ENCODE peak calls at places on chromosomes 4 and X, in nine cellular contexts. One of them, this sample, is unnamed.
A peak's percentile ranks its signal among the peaks of the same experiment; 100 is the strongest.

GRCh38 chrX:40806511-40807220 is 71.3 kb upstream of the MED14 start:
- DNase-seq in T-cell: no peak
- DNase-seq in stimulated activated CD4-positive, alpha-beta T cell treated with anti-CD3 and anti-CD28 coated beads, TNF-alpha, amount 100 ng/mL, for 4 hours: no peak
- DNase-seq in stromal cell of bone marrow: no peak
- DNase-seq in heart left ventricle: no peak
- DNase-seq in CD8-positive, alpha-beta memory T cell: no peak
- DNase-seq in ELR: peak; percentile 49
- DNase-seq in SW 1271: no peak
- DNase-seq in ACHN: no peak
- DNase-seq in this sample: no peak

GRCh38 chr4:81746071-81746470 is 274.4 kb upstream of the RASGEF1B start:
- DNase-seq in T-cell: no peak
- DNase-seq in stimulated activated CD4-positive, alpha-beta T cell treated with anti-CD3 and anti-CD28 coated beads, TNF-alpha, amount 100 ng/mL, for 4 hours: no peak
- DNase-seq in stromal cell of bone marrow: no peak
- DNase-seq in heart left ventricle: no peak
- DNase-seq in CD8-positive, alpha-beta memory T cell: no peak
- DNase-seq in ELR: no peak
- DNase-seq in SW 1271: no peak
- DNase-seq in ACHN: no peak
- DNase-seq in this sample: no peak

GRCh38 chr4:106909776-106910175 is 126.3 kb downstream of the DKK2 start:
- DNase-seq in T-cell: no peak
- DNase-seq in stimulated activated CD4-positive, alpha-beta T cell treated with anti-CD3 and anti-CD28 coated beads, TNF-alpha, amount 100 ng/mL, for 4 hours: no peak
- DNase-seq in stromal cell of bone marrow: no peak
- DNase-seq in heart left ventricle: no peak
- DNase-seq in CD8-positive, alpha-beta memory T cell: no peak
- DNase-seq in ELR: no peak
- DNase-seq in SW 1271: no peak
- DNase-seq in ACHN: no peak
- DNase-seq in this sample: no peak

GRCh38 chr4:139241784-139242151 is 38.3 kb downstream of the MGARP start:
- DNase-seq in T-cell: no peak
- DNase-seq in stimulated activated CD4-positive, alpha-beta T cell treated with anti-CD3 and anti-CD28 coated beads, TNF-alpha, amount 100 ng/mL, for 4 hours: no peak
- DNase-seq in stromal cell of bone marrow: no peak
- DNase-seq in heart left ventricle: no peak
- DNase-seq in CD8-positive, alpha-beta memory T cell: no peak
- DNase-seq in ELR: no peak
- DNase-seq in SW 1271: no peak
- DNase-seq in ACHN: no peak
- DNase-seq in this sample: no peak

GRCh38 chr4:25128671-25129070 is 31.6 kb downstream of the SEPSECS start:
- DNase-seq in T-cell: no peak
- DNase-seq in stimulated activated CD4-positive, alpha-beta T cell treated with anti-CD3 and anti-CD28 coated beads, TNF-alpha, amount 100 ng/mL, for 4 hours: no peak
- DNase-seq in stromal cell of bone marrow: no peak
- DNase-seq in heart left ventricle: no peak
- DNase-seq in CD8-positive, alpha-beta memory T cell: no peak
- DNase-seq in ELR: peak; percentile 4
- DNase-seq in SW 1271: no peak
- DNase-seq in ACHN: peak; percentile 10
- DNase-seq in this sample: no peak

GRCh38 chr4:74297556-74297955 is 10.7 kb upstream of the EPGN start:
- DNase-seq in T-cell: no peak
- DNase-seq in stimulated activated CD4-positive, alpha-beta T cell treated with anti-CD3 and anti-CD28 coated beads, TNF-alpha, amount 100 ng/mL, for 4 hours: no peak
- DNase-seq in stromal cell of bone marrow: no peak
- DNase-seq in heart left ventricle: no peak
- DNase-seq in CD8-positive, alpha-beta memory T cell: no peak
- DNase-seq in ELR: no peak
- DNase-seq in SW 1271: no peak
- DNase-seq in ACHN: no peak
- DNase-seq in this sample: no peak

GRCh38 chr4:184960505-184960971 is 57.8 kb upstream of the HELT start:
- DNase-seq in T-cell: no peak
- DNase-seq in stimulated activated CD4-positive, alpha-beta T cell treated with anti-CD3 and anti-CD28 coated beads, TNF-alpha, amount 100 ng/mL, for 4 hours: no peak
- DNase-seq in stromal cell of bone marrow: no peak
- DNase-seq in heart left ventricle: no peak
- DNase-seq in CD8-positive, alpha-beta memory T cell: no peak
- DNase-seq in ELR: no peak
- DNase-seq in SW 1271: no peak
- DNase-seq in ACHN: no peak
- DNase-seq in this sample: no peak

GRCh38 chr4:11585506-11585905 is 156.8 kb upstream of the HS3ST1 start:
- DNase-seq in T-cell: no peak
- DNase-seq in stimulated activated CD4-positive, alpha-beta T cell treated with anti-CD3 and anti-CD28 coated beads, TNF-alpha, amount 100 ng/mL, for 4 hours: no peak
- DNase-seq in stromal cell of bone marrow: no peak
- DNase-seq in heart left ventricle: no peak
- DNase-seq in CD8-positive, alpha-beta memory T cell: no peak
- DNase-seq in ELR: no peak
- DNase-seq in SW 1271: no peak
- DNase-seq in ACHN: peak; percentile 55
- DNase-seq in this sample: no peak

GRCh38 chr4:56342746-56343145 is 44.5 kb downstream of the AASDH start:
- DNase-seq in T-cell: no peak
- DNase-seq in stimulated activated CD4-positive, alpha-beta T cell treated with anti-CD3 and anti-CD28 coated beads, TNF-alpha, amount 100 ng/mL, for 4 hours: no peak
- DNase-seq in stromal cell of bone marrow: peak; percentile 18
- DNase-seq in heart left ventricle: no peak
- DNase-seq in CD8-positive, alpha-beta memory T cell: no peak
- DNase-seq in ELR: no peak
- DNase-seq in SW 1271: no peak
- DNase-seq in ACHN: peak; percentile 2
- DNase-seq in this sample: no peak

GRCh38 chrX:54085666-54086065 is 41.4 kb upstream of the PHF8 start:
- DNase-seq in T-cell: no peak
- DNase-seq in stimulated activated CD4-positive, alpha-beta T cell treated with anti-CD3 and anti-CD28 coated beads, TNF-alpha, amount 100 ng/mL, for 4 hours: no peak
- DNase-seq in stromal cell of bone marrow: no peak
- DNase-seq in heart left ventricle: no peak
- DNase-seq in CD8-positive, alpha-beta memory T cell: no peak
- DNase-seq in ELR: peak; percentile 20
- DNase-seq in SW 1271: no peak
- DNase-seq in ACHN: no peak
- DNase-seq in this sample: no peak

GRCh38 chr4:182385897-182386296 is 142.7 kb downstream of the TENM3 start:
- DNase-seq in T-cell: no peak
- DNase-seq in stimulated activated CD4-positive, alpha-beta T cell treated with anti-CD3 and anti-CD28 coated beads, TNF-alpha, amount 100 ng/mL, for 4 hours: no peak
- DNase-seq in stromal cell of bone marrow: no peak
- DNase-seq in heart left ventricle: no peak
- DNase-seq in CD8-positive, alpha-beta memory T cell: no peak
- DNase-seq in ELR: no peak
- DNase-seq in SW 1271: no peak
- DNase-seq in ACHN: no peak
- DNase-seq in this sample: no peak

GRCh38 chr4:134727696-134728095 is 526.1 kb upstream of the PABPC4L start:
- DNase-seq in T-cell: no peak
- DNase-seq in stimulated activated CD4-positive, alpha-beta T cell treated with anti-CD3 and anti-CD28 coated beads, TNF-alpha, amount 100 ng/mL, for 4 hours: no peak
- DNase-seq in stromal cell of bone marrow: no peak
- DNase-seq in heart left ventricle: no peak
- DNase-seq in CD8-positive, alpha-beta memory T cell: no peak
- DNase-seq in ELR: no peak
- DNase-seq in SW 1271: no peak
- DNase-seq in ACHN: no peak
- DNase-seq in this sample: no peak

GRCh38 chr4:186298034-186298647 is 32.2 kb downstream of the F11 start:
- DNase-seq in T-cell: no peak
- DNase-seq in stimulated activated CD4-positive, alpha-beta T cell treated with anti-CD3 and anti-CD28 coated beads, TNF-alpha, amount 100 ng/mL, for 4 hours: no peak
- DNase-seq in stromal cell of bone marrow: no peak
- DNase-seq in heart left ventricle: no peak
- DNase-seq in CD8-positive, alpha-beta memory T cell: no peak
- DNase-seq in ELR: no peak
- DNase-seq in SW 1271: no peak
- DNase-seq in ACHN: no peak
- DNase-seq in this sample: no peak

GRCh38 chr4:147076728-147077127 is 131.1 kb upstream of the TTC29 start:
- DNase-seq in T-cell: no peak
- DNase-seq in stimulated activated CD4-positive, alpha-beta T cell treated with anti-CD3 and anti-CD28 coated beads, TNF-alpha, amount 100 ng/mL, for 4 hours: no peak
- DNase-seq in stromal cell of bone marrow: no peak
- DNase-seq in heart left ventricle: no peak
- DNase-seq in CD8-positive, alpha-beta memory T cell: no peak
- DNase-seq in ELR: no peak
- DNase-seq in SW 1271: no peak
- DNase-seq in ACHN: no peak
- DNase-seq in this sample: no peak

GRCh38 chr4:81040175-81040659 is 9.7 kb downstream of the BMP3 start:
- DNase-seq in T-cell: no peak
- DNase-seq in stimulated activated CD4-positive, alpha-beta T cell treated with anti-CD3 and anti-CD28 coated beads, TNF-alpha, amount 100 ng/mL, for 4 hours: no peak
- DNase-seq in stromal cell of bone marrow: peak; percentile 25
- DNase-seq in heart left ventricle: no peak
- DNase-seq in CD8-positive, alpha-beta memory T cell: no peak
- DNase-seq in ELR: peak; percentile 41
- DNase-seq in SW 1271: peak; percentile 27
- DNase-seq in ACHN: peak; percentile 34
- DNase-seq in this sample: peak; percentile 6

GRCh38 chr4:73499996-73500765 is 18.6 kb downstream of the AFM start:
- DNase-seq in T-cell: no peak
- DNase-seq in stimulated activated CD4-positive, alpha-beta T cell treated with anti-CD3 and anti-CD28 coated beads, TNF-alpha, amount 100 ng/mL, for 4 hours: no peak
- DNase-seq in stromal cell of bone marrow: no peak
- DNase-seq in heart left ventricle: no peak
- DNase-seq in CD8-positive, alpha-beta memory T cell: no peak
- DNase-seq in ELR: peak; percentile 23
- DNase-seq in SW 1271: no peak
- DNase-seq in ACHN: peak; percentile 8
- DNase-seq in this sample: no peak

GRCh38 chr4:8871417-8872401 is at the start of gene HMX1:
- DNase-seq in T-cell: no peak
- DNase-seq in stimulated activated CD4-positive, alpha-beta T cell treated with anti-CD3 and anti-CD28 coated beads, TNF-alpha, amount 100 ng/mL, for 4 hours: no peak
- DNase-seq in stromal cell of bone marrow: no peak
- DNase-seq in heart left ventricle: no peak
- DNase-seq in CD8-positive, alpha-beta memory T cell: no peak
- DNase-seq in ELR: no peak
- DNase-seq in SW 1271: peak; percentile 55
- DNase-seq in ACHN: no peak
- DNase-seq in this sample: no peak

GRCh38 chrX:139560221-139560620 is 29.7 kb downstream of the F9 start:
- DNase-seq in T-cell: no peak
- DNase-seq in stimulated activated CD4-positive, alpha-beta T cell treated with anti-CD3 and anti-CD28 coated beads, TNF-alpha, amount 100 ng/mL, for 4 hours: no peak
- DNase-seq in stromal cell of bone marrow: peak; percentile 7
- DNase-seq in heart left ventricle: no peak
- DNase-seq in CD8-positive, alpha-beta memory T cell: no peak
- DNase-seq in ELR: no peak
- DNase-seq in SW 1271: no peak
- DNase-seq in ACHN: no peak
- DNase-seq in this sample: no peak

GRCh38 chr4:27360651-27361347 is 500.2 kb downstream of the STIM2 start:
- DNase-seq in T-cell: no peak
- DNase-seq in stimulated activated CD4-positive, alpha-beta T cell treated with anti-CD3 and anti-CD28 coated beads, TNF-alpha, amount 100 ng/mL, for 4 hours: no peak
- DNase-seq in stromal cell of bone marrow: peak; percentile 43
- DNase-seq in heart left ventricle: no peak
- DNase-seq in CD8-positive, alpha-beta memory T cell: no peak
- DNase-seq in ELR: peak; percentile 88
- DNase-seq in SW 1271: no peak
- DNase-seq in ACHN: no peak
- DNase-seq in this sample: no peak

GRCh38 chr4:62243895-62244294 is 1043.8 kb downstream of the ADGRL3 start:
- DNase-seq in T-cell: no peak
- DNase-seq in stimulated activated CD4-positive, alpha-beta T cell treated with anti-CD3 and anti-CD28 coated beads, TNF-alpha, amount 100 ng/mL, for 4 hours: no peak
- DNase-seq in stromal cell of bone marrow: no peak
- DNase-seq in heart left ventricle: no peak
- DNase-seq in CD8-positive, alpha-beta memory T cell: no peak
- DNase-seq in ELR: no peak
- DNase-seq in SW 1271: no peak
- DNase-seq in ACHN: no peak
- DNase-seq in this sample: no peak

GRCh38 chrX:71128166-71128833 is 9.9 kb downstream of the MED12 start:
- DNase-seq in T-cell: no peak
- DNase-seq in stimulated activated CD4-positive, alpha-beta T cell treated with anti-CD3 and anti-CD28 coated beads, TNF-alpha, amount 100 ng/mL, for 4 hours: no peak
- DNase-seq in stromal cell of bone marrow: no peak
- DNase-seq in heart left ventricle: no peak
- DNase-seq in CD8-positive, alpha-beta memory T cell: no peak
- DNase-seq in ELR: peak; percentile 47
- DNase-seq in SW 1271: no peak
- DNase-seq in ACHN: no peak
- DNase-seq in this sample: no peak

GRCh38 chr4:68476191-68476590 is 28.9 kb downstream of the TMPRSS11E start:
- DNase-seq in T-cell: no peak
- DNase-seq in stimulated activated CD4-positive, alpha-beta T cell treated with anti-CD3 and anti-CD28 coated beads, TNF-alpha, amount 100 ng/mL, for 4 hours: no peak
- DNase-seq in stromal cell of bone marrow: peak; percentile 44
- DNase-seq in heart left ventricle: no peak
- DNase-seq in CD8-positive, alpha-beta memory T cell: no peak
- DNase-seq in ELR: no peak
- DNase-seq in SW 1271: no peak
- DNase-seq in ACHN: no peak
- DNase-seq in this sample: no peak

GRCh38 chr4:8144359-8144758 is 14.3 kb downstream of the ABLIM2 start:
- DNase-seq in T-cell: no peak
- DNase-seq in stimulated activated CD4-positive, alpha-beta T cell treated with anti-CD3 and anti-CD28 coated beads, TNF-alpha, amount 100 ng/mL, for 4 hours: no peak
- DNase-seq in stromal cell of bone marrow: no peak
- DNase-seq in heart left ventricle: no peak
- DNase-seq in CD8-positive, alpha-beta memory T cell: no peak
- DNase-seq in ELR: no peak
- DNase-seq in SW 1271: no peak
- DNase-seq in ACHN: no peak
- DNase-seq in this sample: no peak

GRCh38 chr4:138405934-138406567 is 163.9 kb upstream of the SLC7A11 start:
- DNase-seq in T-cell: no peak
- DNase-seq in stimulated activated CD4-positive, alpha-beta T cell treated with anti-CD3 and anti-CD28 coated beads, TNF-alpha, amount 100 ng/mL, for 4 hours: no peak
- DNase-seq in stromal cell of bone marrow: peak; percentile 40
- DNase-seq in heart left ventricle: no peak
- DNase-seq in CD8-positive, alpha-beta memory T cell: no peak
- DNase-seq in ELR: peak; percentile 69
- DNase-seq in SW 1271: no peak
- DNase-seq in ACHN: no peak
- DNase-seq in this sample: no peak

GRCh38 chr4:38894340-38894982 is 26.9 kb downstream of the FAM114A1 start:
- DNase-seq in T-cell: no peak
- DNase-seq in stimulated activated CD4-positive, alpha-beta T cell treated with anti-CD3 and anti-CD28 coated beads, TNF-alpha, amount 100 ng/mL, for 4 hours: no peak
- DNase-seq in stromal cell of bone marrow: no peak
- DNase-seq in heart left ventricle: no peak
- DNase-seq in CD8-positive, alpha-beta memory T cell: no peak
- DNase-seq in ELR: no peak
- DNase-seq in SW 1271: no peak
- DNase-seq in ACHN: no peak
- DNase-seq in this sample: no peak

GRCh38 chrX:9148626-9149385 is 114.9 kb upstream of the FAM9B start:
- DNase-seq in T-cell: no peak
- DNase-seq in stimulated activated CD4-positive, alpha-beta T cell treated with anti-CD3 and anti-CD28 coated beads, TNF-alpha, amount 100 ng/mL, for 4 hours: no peak
- DNase-seq in stromal cell of bone marrow: peak; percentile 62
- DNase-seq in heart left ventricle: no peak
- DNase-seq in CD8-positive, alpha-beta memory T cell: no peak
- DNase-seq in ELR: peak; percentile 76
- DNase-seq in SW 1271: no peak
- DNase-seq in ACHN: peak; percentile 74
- DNase-seq in this sample: no peak

GRCh38 chrX:27679281-27679680 is 89.1 kb downstream of the DCAF8L2 start:
- DNase-seq in T-cell: no peak
- DNase-seq in stimulated activated CD4-positive, alpha-beta T cell treated with anti-CD3 and anti-CD28 coated beads, TNF-alpha, amount 100 ng/mL, for 4 hours: no peak
- DNase-seq in stromal cell of bone marrow: peak; percentile 16
- DNase-seq in heart left ventricle: no peak
- DNase-seq in CD8-positive, alpha-beta memory T cell: no peak
- DNase-seq in ELR: no peak
- DNase-seq in SW 1271: no peak
- DNase-seq in ACHN: no peak
- DNase-seq in this sample: no peak

GRCh38 chr4:2545321-2546013 is 9.0 kb downstream of the FAM193A start:
- DNase-seq in T-cell: no peak
- DNase-seq in stimulated activated CD4-positive, alpha-beta T cell treated with anti-CD3 and anti-CD28 coated beads, TNF-alpha, amount 100 ng/mL, for 4 hours: no peak
- DNase-seq in stromal cell of bone marrow: no peak
- DNase-seq in heart left ventricle: no peak
- DNase-seq in CD8-positive, alpha-beta memory T cell: no peak
- DNase-seq in ELR: no peak
- DNase-seq in SW 1271: no peak
- DNase-seq in ACHN: no peak
- DNase-seq in this sample: no peak

GRCh38 chrX:13088155-13088485 is 43.7 kb upstream of the FAM9C start:
- DNase-seq in T-cell: no peak
- DNase-seq in stimulated activated CD4-positive, alpha-beta T cell treated with anti-CD3 and anti-CD28 coated beads, TNF-alpha, amount 100 ng/mL, for 4 hours: no peak
- DNase-seq in stromal cell of bone marrow: no peak
- DNase-seq in heart left ventricle: no peak
- DNase-seq in CD8-positive, alpha-beta memory T cell: no peak
- DNase-seq in ELR: no peak
- DNase-seq in SW 1271: no peak
- DNase-seq in ACHN: no peak
- DNase-seq in this sample: no peak